ENCODE peak calls at places on chromosomes 5 and 9, in eight cellular contexts. F is heart left ventricle; X is kidney; Y is tibial artery; E is CD8-positive, alpha-beta T cell; T is fibroblast of lung; V is ascending aorta; D is vagina. P is an unnamed sample. For H3K4me1 and H3K36me3, the result is how much of the 10 kb centered on the place peaks cover.

GRCh38 chr9:121822093-121823085 is 171.0 kb downstream of the DAB2IP start:
- DNase-seq in F (no peak), X (no peak), Y (no peak), E (no peak), T (no peak), V (no peak), D (peak), P (peak)

GRCh38 chr5:176716320-176716719 is 69.0 kb downstream of the TSPAN17 start:
- DNase-seq in F (no peak), X (no peak), Y (no peak), E (no peak), T (peak), V (no peak), D (no peak), P (no peak)

GRCh38 chr9:114171500-114171899 is 16.2 kb downstream of the COL27A1 start:
- DNase-seq in F (no peak), X (peak), Y (no peak), E (no peak), T (no peak), V (no peak), D (no peak), P (no peak)

GRCh38 chr9:134128727-134129679 is 6.9 kb upstream of the WDR5 start:
- DNase-seq in F (no peak), X (peak), Y (no peak), E (no peak), T (no peak), V (no peak), D (peak), P (no peak)

GRCh38 chr9:136899196-136899595 is 12.9 kb downstream of the TRAF2 start:
- DNase-seq in F (no peak), X (no peak), Y (no peak), E (no peak), T (no peak), V (no peak), D (no peak), P (no peak)

GRCh38 chr9:110303136-110303535 is 34.5 kb downstream of the TXNDC8 start:
- DNase-seq in F (no peak), X (no peak), Y (no peak), E (no peak), T (peak), V (no peak), D (no peak), P (no peak)

GRCh38 chr9:80690340-80690939 is 998.9 kb downstream of the TLE1 start:
- DNase-seq in F (peak), X (no peak), Y (no peak), E (no peak), T (peak), V (no peak), D (no peak), P (no peak)

GRCh38 chr5:19739691-19740090 is 248.3 kb downstream of the CDH18 start:
- DNase-seq in F (no peak), X (no peak), Y (no peak), E (no peak), T (peak), V (no peak), D (no peak), P (no peak)

GRCh38 chr9:89179920-89180667 is 1.5 kb upstream of the SHC3 start:
- DNase-seq in F (peak), X (peak), Y (peak), E (no peak), T (peak), V (peak), D (peak), P (peak)

DNA sequence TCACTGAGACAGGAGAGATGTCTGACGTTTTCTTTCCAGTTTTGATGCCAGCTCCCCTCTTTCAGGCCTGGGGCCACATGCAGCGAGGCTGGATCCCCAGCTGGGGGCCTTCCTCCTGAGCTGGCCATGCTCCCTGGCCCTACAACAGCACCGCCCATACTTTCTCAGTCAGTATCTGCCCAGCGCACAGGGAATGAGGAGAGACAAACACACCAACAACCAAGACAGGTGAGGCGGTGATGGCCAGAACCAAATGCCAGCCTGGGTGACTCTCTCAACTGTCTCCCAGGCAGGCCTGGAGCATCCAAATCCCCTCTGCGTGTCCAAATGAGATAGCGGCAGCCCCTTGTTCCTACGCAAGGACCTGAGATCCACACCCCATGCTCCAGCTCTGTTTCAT is 109.6 kb downstream of the ROR2 start:
- DNase-seq in F (no peak), X (no peak), Y (no peak), E (no peak), T (no peak), V (no peak), D (no peak), P (no peak)
- H3K4me1 ChIP-seq in F (under half), X (under half), Y (under half), E (under half), T (under half), V (under half), D (half or more), P (under half)

GRCh38 chr5:6108981-6109595 is 269.3 kb downstream of the MED10 start:
- DNase-seq in F (no peak), X (no peak), Y (no peak), E (no peak), T (no peak), V (no peak), D (peak), P (no peak)

GRCh38 chr5:6105350-6105749 is 273.0 kb downstream of the MED10 start:
- DNase-seq in F (no peak), X (no peak), Y (no peak), E (no peak), T (no peak), V (no peak), D (peak), P (no peak)

GRCh38 chr5:6107675-6108539 is 270.4 kb downstream of the MED10 start:
- DNase-seq in F (no peak), X (no peak), Y (no peak), E (no peak), T (no peak), V (no peak), D (peak), P (no peak)

GRCh38 chr5:6108540-6108848 is 269.9 kb downstream of the MED10 start:
- DNase-seq in F (no peak), X (no peak), Y (no peak), E (no peak), T (no peak), V (no peak), D (peak), P (no peak)

GRCh38 chr5:6106756-6107155 is 271.6 kb downstream of the MED10 start:
- DNase-seq in F (no peak), X (no peak), Y (no peak), E (no peak), T (no peak), V (no peak), D (peak), P (no peak)
- H3K36me3 ChIP-seq in F (under half), X (under half), Y (under half), E (under half), T (under half), V (under half), D (under half), P (under half)

DNA sequence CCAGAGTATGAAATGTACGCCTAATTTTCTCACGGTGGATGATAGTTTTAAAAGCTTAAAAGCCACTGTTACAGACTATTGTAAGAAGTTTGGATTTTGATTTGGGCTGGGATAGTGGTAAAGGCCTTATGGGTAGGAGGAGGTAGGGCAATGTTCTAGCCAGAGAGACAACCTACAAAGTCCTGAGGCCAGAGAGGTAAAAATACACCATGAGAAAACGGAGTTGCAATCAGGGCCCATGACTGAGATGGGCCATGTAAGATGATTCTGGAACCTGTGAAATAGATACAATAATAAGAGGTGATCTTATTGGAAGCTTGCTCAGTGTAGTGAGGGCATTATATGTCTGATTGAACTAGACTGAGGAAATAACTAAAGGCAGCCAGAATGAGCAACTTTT is 188.8 kb downstream of the RFX3 start:
- DNase-seq in F (no peak), X (no peak), Y (no peak), E (no peak), T (no peak), V (no peak), D (no peak), P (no peak)
- H3K27ac ChIP-seq in F (peak), X (no peak), Y (peak), E (no peak), T (no peak), V (no peak), D (no peak), P (peak)

DNA sequence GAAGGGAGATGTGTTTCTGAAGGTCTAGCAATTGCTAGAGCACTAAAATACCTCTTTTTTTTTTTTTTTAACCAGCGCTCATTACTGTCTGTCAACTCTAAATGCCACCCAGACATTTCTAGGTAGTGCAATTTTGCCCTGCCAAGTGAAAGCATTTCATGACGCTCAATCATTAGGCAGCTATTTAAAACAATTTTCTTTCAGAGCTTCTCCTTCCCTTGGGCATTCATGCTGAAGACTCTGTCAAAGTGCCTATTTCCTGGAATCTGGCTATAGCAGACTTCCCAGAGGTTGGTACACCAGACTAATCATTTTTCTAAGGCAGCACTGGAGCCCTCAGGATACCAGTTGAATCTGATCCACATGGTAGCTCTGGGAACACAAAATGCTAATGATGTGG is 97.0 kb upstream of the ANKRD55 start:
- DNase-seq in F (no peak), X (no peak), Y (no peak), E (no peak), T (no peak), V (no peak), D (no peak), P (no peak)
- H3K4me1 ChIP-seq in F (under half), X (under half), Y (under half), E (under half), T (under half), V (under half), D (under half), P (under half)

DNA sequence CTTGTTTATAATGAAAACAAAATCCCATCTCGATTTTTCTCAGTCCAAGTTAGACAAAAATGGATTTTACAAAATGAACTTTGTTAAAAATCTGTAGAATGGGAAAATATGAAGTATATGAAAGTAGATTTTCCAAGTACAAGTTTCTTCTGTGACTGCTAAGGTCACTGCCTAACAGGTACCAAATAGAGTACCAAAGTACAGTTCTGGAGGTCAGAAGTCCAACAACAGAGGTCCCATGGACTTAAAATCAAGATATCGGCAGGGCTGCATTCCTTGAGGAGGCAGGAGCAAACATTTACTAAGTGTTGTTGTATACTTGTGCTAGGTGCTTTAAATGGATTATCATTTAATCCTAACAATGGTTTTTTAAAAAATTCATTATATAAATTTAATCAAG is 5.9 kb downstream of the YTHDC2 start:
- DNase-seq in F (no peak), X (no peak), Y (no peak), E (no peak), T (no peak), V (no peak), D (no peak), P (no peak)
- H3K36me3 ChIP-seq in F (under half), X (under half), Y (under half), E (under half), T (under half), V (under half), D (under half), P (under half)

DNA sequence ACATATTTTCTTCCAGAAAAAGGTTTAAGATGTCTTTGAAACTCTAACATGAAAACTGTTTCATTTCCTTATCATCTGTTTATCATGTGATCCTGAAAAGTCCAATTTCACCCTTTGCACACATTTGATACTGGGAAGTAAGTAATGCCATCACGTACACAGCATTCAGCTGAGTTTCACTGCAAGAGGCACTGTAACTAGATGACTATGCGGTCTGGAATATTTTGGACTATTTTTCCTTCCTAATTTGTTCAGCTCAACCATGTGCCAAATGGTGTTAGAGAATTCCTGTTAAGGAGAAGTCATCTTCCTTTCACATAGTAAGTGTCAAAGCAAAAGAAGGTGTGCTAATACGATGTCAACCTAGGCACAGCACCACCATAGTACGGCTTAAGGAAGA is 77.6 kb downstream of the GNAQ start:
- DNase-seq in F (no peak), X (no peak), Y (no peak), E (no peak), T (peak), V (no peak), D (no peak), P (no peak)
- H3K27ac ChIP-seq in F (peak), X (no peak), Y (peak), E (no peak), T (no peak), V (peak), D (no peak), P (peak)

DNA sequence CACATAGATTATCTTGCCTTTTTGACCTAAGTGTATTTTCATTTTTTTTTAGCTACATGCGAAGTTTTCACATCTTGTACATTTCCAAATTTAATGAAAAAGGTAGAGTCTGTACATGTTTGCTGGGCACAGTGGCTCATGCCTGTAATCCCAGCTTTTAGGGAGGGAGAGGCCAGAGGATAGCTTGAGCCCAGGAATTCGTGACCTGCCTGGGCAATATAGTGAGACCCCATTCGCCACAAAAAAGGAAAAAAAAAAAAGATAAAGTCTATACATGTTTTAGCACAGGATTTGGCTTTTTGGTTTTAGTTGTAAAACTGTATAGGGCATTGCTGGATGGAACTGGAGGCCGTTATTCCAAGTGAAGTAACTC is 28.8 kb downstream of the RAI14 start:
- DNase-seq in F (no peak), X (no peak), Y (no peak), E (no peak), T (no peak), V (no peak), D (no peak), P (no peak)
- H3K4me1 ChIP-seq in F (under half), X (under half), Y (under half), E (under half), T (under half), V (under half), D (under half), P (under half)